ENCODE peak calls at places on chromosomes 16 and 17, in four cellular contexts. O is H1, C is AG04449, D is brain microvascular endothelial cell. B is an unnamed sample.

GRCh38 chr17:75927286-75927922 is 13.4 kb downstream of the FBF1 start:
- DNase-seq in O (no peak), C (no peak), D (no peak), B (peak)

GRCh38 chr16:1173778-1174451 is 21.0 kb downstream of the CACNA1H start:
- DNase-seq in O (no peak), C (no peak), D (no peak), B (no peak)

GRCh38 chr16:85884808-85885463 is 14.0 kb upstream of the IRF8 start:
- DNase-seq in O (no peak), C (no peak), D (no peak), B (no peak)

GRCh38 chr17:51672058-51672457 is 411.7 kb downstream of the UTP18 start:
- DNase-seq in O (no peak), C (no peak), D (no peak), B (no peak)

GRCh38 chr16:30335598-30336474 is 19.3 kb downstream of the CD2BP2 start:
- DNase-seq in O (no peak), C (no peak), D (no peak), B (no peak)

GRCh38 chr16:57883953-57884654 is 81.8 kb upstream of the KIFC3 start:
- DNase-seq in O (no peak), C (no peak), D (no peak), B (no peak)

GRCh38 chr17:11999715-12000114 is 2.4 kb upstream of the ZNF18 start:
- DNase-seq in O (no peak), C (no peak), D (no peak), B (peak)

GRCh38 chr17:32341857-32342602 is at the start of gene C17orf75:
- DNase-seq in O (no peak), C (no peak), D (peak), B (peak)

GRCh38 chr16:56013962-56014552 is 138.9 kb upstream of the CES5A start:
- DNase-seq in O (peak), C (no peak), D (peak), B (peak)

GRCh38 chr16:85750021-85750826 is 672 bp downstream of the C16orf74 start:
- DNase-seq in O (no peak), C (no peak), D (no peak), B (no peak)

GRCh38 chr16:30184430-30185140 is 1.2 kb downstream of the CORO1A start:
- DNase-seq in O (no peak), C (no peak), D (no peak), B (peak)

GRCh38 chr17:70677783-70678647 is 508.7 kb downstream of the KCNJ2 start:
- DNase-seq in O (no peak), C (no peak), D (no peak), B (no peak)

GRCh38 chr16:30527635-30528178 is 1.3 kb upstream of the ZNF768 start:
- DNase-seq in O (no peak), C (no peak), D (no peak), B (peak)

GRCh38 chr17:68195667-68196393 is 52.0 kb upstream of the AMZ2 start:
- DNase-seq in O (no peak), C (no peak), D (no peak), B (peak)
- H3K4me3 ChIP-seq in O (peak), C (no peak), D (no peak), B (peak)

GRCh38 chr17:81701288-81702071 is 1.7 kb upstream of the MRPL12 start:
- DNase-seq in O (no peak), C (no peak), D (no peak), B (no peak)
- TF ChIP-seq CTCF in O (no peak), C (no peak), D (peak), B (no peak)

GRCh38 chr17:79870540-79870939 is 31.3 kb upstream of the CBX4 start:
- DNase-seq in O (no peak), C (no peak), D (no peak), B (no peak)
- H3K4me3 ChIP-seq in O (no peak), C (no peak), D (no peak), B (no peak)

DNA sequence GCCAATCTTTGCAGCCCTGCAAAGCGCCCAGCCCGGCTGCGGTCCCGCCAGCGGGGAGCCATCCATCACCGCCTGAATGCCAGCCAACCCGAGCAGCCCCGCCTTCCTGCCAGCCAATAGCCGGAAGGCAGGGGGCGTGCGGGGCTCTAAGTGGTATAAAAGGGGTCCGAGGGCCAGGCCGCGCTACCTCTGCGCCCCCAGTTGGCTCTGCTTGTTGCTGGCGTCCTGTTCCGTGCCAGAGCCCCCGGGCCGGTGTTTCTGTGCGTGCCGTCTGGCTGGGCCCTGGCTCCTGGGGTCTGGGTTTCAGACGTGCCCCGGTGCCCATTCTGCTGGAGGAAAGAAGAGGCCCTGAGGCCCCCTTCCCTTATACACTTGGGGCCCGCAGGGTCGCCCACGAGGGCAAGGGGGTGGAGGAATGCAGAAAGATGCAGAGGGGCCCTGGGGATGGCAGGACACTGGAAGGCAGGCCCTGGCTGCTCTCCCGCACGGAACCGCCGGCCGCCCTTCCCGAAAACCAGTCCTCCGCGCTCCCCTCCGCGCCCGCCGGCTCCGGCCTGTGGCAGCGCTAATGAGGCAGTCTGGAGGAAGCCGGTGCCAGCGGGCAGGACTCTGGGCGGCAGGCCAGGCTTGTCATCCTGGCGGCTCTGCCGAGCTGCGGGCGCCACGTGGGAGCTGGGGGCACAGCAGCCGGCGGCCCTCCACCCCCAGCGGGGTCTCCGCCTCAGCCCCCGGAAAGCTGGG is 14.0 kb downstream of the COPZ2 start:
- DNase-seq in O (peak), C (no peak), D (no peak), B (peak)
- TF ChIP-seq CTCF in O (peak), C (peak), D (peak), B (peak)